ENCODE peak calls at places on chromosomes 12 and 14, in four cellular contexts. X is DND-41, P is GM23338, Q is fibroblast of lung. J is an unnamed sample.

GRCh38 chr14:99065551-99065950 is 206.4 kb downstream of the BCL11B start:
- DNase-seq in X (no peak), P (peak), Q (no peak), J (no peak)

GRCh38 chr14:50797250-50798047 is 33.5 kb downstream of the NIN start:
- DNase-seq in X (no peak), P (no peak), Q (peak), J (no peak)

GRCh38 chr14:69956970-69957369 is 77.8 kb downstream of the SMOC1 start:
- DNase-seq in X (no peak), P (no peak), Q (no peak), J (no peak)

GRCh38 chr14:75249251-75249957 is 29.2 kb upstream of the FOS start:
- DNase-seq in X (peak), P (peak), Q (peak), J (peak)

GRCh38 chr12:57224278-57224972 is 5.1 kb upstream of the SHMT2 start:
- DNase-seq in X (no peak), P (peak), Q (no peak), J (no peak)

GRCh38 chr12:39605996-39606395 is 13.6 kb downstream of the ABCD2 start:
- DNase-seq in X (no peak), P (peak), Q (peak), J (no peak)

GRCh38 chr12:117328556-117329100 is 32.8 kb downstream of the NOS1 start:
- DNase-seq in X (no peak), P (no peak), Q (no peak), J (no peak)

GRCh38 chr12:104683831-104684503 is 227.2 kb downstream of the CHST11 start:
- DNase-seq in X (no peak), P (no peak), Q (no peak), J (no peak)

GRCh38 chr12:85155791-85156190 is 119.6 kb downstream of the LRRIQ1 start:
- DNase-seq in X (no peak), P (peak), Q (peak), J (peak)

GRCh38 chr12:108618079-108618952 is 15.4 kb downstream of the SELPLG start:
- DNase-seq in X (peak), P (peak), Q (peak), J (peak)

GRCh38 chr14:94775082-94775874 is 5.4 kb upstream of the GSC start:
- DNase-seq in X (no peak), P (peak), Q (no peak), J (no peak)

DNA sequence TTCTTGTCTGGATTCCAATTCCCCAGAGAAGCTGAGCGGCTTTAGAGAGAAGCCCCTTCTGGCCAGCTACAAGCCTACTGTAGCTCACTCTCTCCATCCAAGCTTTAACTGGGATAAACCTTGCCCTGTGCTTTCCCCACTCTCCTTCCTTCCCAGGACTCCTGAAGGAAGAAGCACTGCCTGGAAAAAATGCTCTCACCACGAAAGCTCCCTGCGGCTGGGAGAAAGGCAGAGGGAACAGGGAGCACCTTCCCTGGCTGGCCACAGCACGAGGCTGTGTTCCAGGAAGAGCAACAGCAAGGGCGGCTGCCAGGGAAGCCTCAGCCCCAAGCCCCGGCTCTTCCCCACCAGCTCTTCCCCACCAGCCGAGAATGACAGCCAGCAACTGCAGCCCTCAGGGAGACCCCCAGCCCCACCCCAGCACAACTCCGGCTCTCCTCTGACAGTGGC is 40.8 kb upstream of the PNMA1 start:
- DNase-seq in X (no peak), P (peak), Q (peak), J (no peak)
- H3K4me3 ChIP-seq in X (no peak), P (no peak), Q (peak), J (peak)

GRCh38 chr12:110888256-110888991 is 32.0 kb downstream of the MYL2 start:
- DNase-seq in X (no peak), P (no peak), Q (no peak), J (no peak)
- TF ChIP-seq CTCF in X (no peak), P (peak), Q (no peak), J (peak)

GRCh38 chr12:118874698-118875548 is 106.4 kb upstream of the SRRM4 start:
- DNase-seq in X (no peak), P (peak), Q (no peak), J (no peak)
- H3K4me2 ChIP-seq in X (no peak), P (peak), Q (no peak), J (no peak)

GRCh38 chr14:102819176-102819628 is 42.0 kb downstream of the TRAF3 start:
- DNase-seq in X (no peak), P (no peak), Q (no peak), J (no peak)

GRCh38 chr14:102817942-102818940 is 41.0 kb downstream of the TRAF3 start:
- DNase-seq in X (no peak), P (no peak), Q (peak), J (no peak)

GRCh38 chr14:102821252-102821651 is 44.0 kb downstream of the TRAF3 start:
- DNase-seq in X (no peak), P (no peak), Q (no peak), J (no peak)

GRCh38 chr14:102822311-102822863 is 45.1 kb downstream of the TRAF3 start:
- DNase-seq in X (no peak), P (no peak), Q (no peak), J (no peak)

DNA sequence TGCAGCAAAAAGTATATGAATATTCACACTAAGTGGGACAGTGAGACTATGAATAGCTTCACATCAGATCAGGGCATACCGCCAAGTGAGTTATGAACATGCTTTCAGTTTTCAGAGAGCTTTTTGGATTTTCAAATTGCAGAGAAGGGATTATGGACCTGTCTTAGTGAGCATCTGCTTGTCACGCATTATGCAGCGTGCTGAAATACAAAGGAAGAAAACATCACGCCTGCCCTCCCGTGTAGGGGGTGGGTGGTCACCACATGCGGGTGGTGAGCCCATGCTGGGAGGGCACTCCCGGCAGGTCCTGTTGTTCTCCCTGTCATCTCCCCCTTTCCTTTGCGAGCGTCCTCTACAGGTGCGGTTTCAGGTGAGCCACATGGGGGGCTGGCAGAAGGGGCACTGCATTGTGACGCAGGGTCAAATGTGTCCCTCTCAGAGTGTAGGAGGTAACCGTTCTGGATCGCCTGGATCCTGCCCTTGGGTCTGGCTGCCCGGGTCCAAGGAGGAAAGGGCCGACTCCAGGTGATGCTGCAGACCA is 42.6 kb downstream of the TRAF3 start:
- DNase-seq in X (no peak), P (no peak), Q (no peak), J (no peak)
- H3K4me3 ChIP-seq in X (no peak), P (no peak), Q (no peak), J (no peak)

DNA sequence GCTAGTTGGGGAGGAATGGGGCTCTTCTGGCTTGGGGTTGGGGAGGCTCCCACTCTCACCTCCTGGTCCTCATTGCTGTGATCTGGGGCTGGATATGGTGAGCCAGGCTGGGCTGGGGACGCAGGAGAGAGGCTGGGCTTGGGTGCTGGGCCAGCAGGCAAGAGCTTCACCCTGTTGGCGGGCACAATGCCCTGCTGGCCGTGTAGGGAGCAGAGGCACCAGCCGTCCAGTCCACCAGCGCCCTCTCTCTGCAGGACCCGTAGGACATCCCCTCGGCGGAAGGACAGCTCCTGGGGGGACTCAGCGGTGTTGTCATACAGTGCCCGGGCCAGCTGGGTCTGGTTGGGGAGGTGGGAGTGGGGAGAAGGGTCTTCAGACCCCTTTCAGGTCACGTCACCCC is 4.5 kb downstream of the EFS start:
- DNase-seq in X (no peak), P (peak), Q (no peak), J (no peak)
- TF ChIP-seq CTCF in X (peak), P (peak), Q (no peak), J (no peak)

GRCh38 chr14:87082917-87083316 is 910.1 kb downstream of the GALC start:
- DNase-seq in X (no peak), P (no peak), Q (no peak), J (no peak)

GRCh38 chr14:87088588-87088987 is 904.4 kb downstream of the GALC start:
- DNase-seq in X (no peak), P (no peak), Q (no peak), J (no peak)

GRCh38 chr14:87081004-87081403 is 912.0 kb downstream of the GALC start:
- DNase-seq in X (no peak), P (peak), Q (no peak), J (no peak)

DNA sequence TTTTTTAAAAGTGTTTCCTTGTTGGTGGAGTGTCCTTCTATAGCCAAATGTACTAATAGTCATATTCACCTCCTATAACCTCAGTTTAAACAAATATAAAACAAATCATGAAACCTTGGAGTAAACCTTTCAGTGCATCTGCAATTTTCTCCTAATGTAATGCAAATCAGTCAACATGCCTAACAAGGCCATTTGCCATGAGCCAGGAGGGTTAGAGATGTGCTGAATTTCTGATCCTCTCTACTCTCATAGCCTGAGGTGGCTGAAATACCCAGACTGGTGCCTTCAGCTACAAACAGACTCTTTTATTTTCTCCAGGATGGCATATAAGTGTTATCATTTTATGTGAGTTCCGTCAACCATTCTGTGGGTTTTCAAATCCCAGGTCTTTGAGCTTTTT is 908.1 kb downstream of the GALC start:
- DNase-seq in X (no peak), P (peak), Q (no peak), J (no peak)
- H3K4me2 ChIP-seq in X (no peak), P (no peak), Q (no peak), J (no peak)

DNA sequence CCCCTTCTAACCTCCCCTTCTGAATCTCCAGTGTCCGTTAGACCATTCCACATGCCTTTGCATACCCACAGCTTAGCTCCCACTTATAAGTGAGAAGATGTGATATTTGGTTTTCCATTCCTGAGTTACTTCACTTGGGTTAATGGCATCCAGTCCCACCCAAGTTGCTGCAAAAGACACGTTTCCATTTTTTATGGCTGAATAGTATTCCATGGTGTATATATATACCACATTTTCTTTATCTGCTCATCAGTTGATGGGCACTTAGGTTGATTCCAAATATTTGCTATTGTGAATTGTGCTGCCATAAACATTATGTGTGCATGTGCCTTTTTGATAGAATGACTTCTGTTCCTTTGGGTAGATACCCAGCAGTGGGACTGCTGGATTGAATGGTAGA is 67.8 kb downstream of the MVK start:
- DNase-seq in X (no peak), P (no peak), Q (no peak), J (no peak)
- H3K4me3 ChIP-seq in X (no peak), P (no peak), Q (no peak), J (no peak)

GRCh38 chr12:12608557-12608957 is 3.1 kb upstream of the CREBL2 start:
- DNase-seq in X (no peak), P (no peak), Q (peak), J (peak)
- TF ChIP-seq CTCF in X (peak), P (peak), Q (no peak), J (peak)

GRCh38 chr12:132555686-132556085 is 54.7 kb downstream of the LRCOL1 start:
- DNase-seq in X (no peak), P (no peak), Q (no peak), J (no peak)

GRCh38 chr12:132556216-132556615 is 54.2 kb downstream of the LRCOL1 start:
- DNase-seq in X (no peak), P (no peak), Q (no peak), J (no peak)

GRCh38 chr12:132557969-132558856 is 52.2 kb downstream of the LRCOL1 start:
- DNase-seq in X (no peak), P (no peak), Q (no peak), J (no peak)

GRCh38 chr12:132557291-132557968 is 53.0 kb downstream of the LRCOL1 start:
- DNase-seq in X (no peak), P (no peak), Q (no peak), J (no peak)

DNA sequence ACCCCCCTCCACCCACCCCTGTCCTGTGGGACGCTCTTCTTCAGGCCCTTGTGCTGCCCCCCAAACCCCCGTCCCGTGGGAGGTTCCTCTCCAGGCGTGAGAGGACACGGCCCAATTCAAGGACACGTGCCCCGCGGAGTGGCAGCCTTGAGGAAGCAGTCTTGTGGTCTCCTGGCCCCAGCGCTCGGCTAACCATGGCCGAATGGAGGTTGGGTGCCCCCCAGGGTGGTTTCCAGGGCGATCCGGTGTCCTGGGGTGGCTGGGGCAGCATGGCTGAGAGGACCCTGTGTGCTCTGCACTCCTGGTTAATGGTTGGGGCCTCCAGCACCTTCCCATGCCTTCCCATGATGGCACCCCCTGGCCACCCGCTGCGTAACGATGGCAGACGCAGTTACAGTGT is 53.6 kb downstream of the LRCOL1 start:
- DNase-seq in X (no peak), P (no peak), Q (no peak), J (no peak)
- H3K4me2 ChIP-seq in X (no peak), P (no peak), Q (no peak), J (no peak)

J was measured in OCI-LY7.